ENCODE peak calls at places on chromosomes 11 and 22, in four cellular contexts. One of them, this sample, is unnamed.

GRCh38 chr11:120012245-120012644 is 125.7 kb downstream of the TRIM29 start:
- DNase-seq in nucleus accumbens: no peak
- DNase-seq in fibroblast of lung: no peak
- DNase-seq in CD4-positive, alpha-beta T cell: no peak
- DNase-seq in this sample: no peak

GRCh38 chr11:72954860-72955259 is 140.6 kb downstream of the ATG16L2 start:
- DNase-seq in fibroblast of lung: no peak
- DNase-seq in nucleus accumbens: no peak
- DNase-seq in CD4-positive, alpha-beta T cell: no peak
- DNase-seq in this sample: no peak

GRCh38 chr11:40403321-40403720 is 1056.1 kb downstream of the LRRC4C start:
- DNase-seq in fibroblast of lung: peak; percentile 41
- DNase-seq in nucleus accumbens: no peak
- DNase-seq in CD4-positive, alpha-beta T cell: no peak
- DNase-seq in this sample: no peak

GRCh38 chr11:76553554-76554476 is 109.0 kb downstream of the EMSY start:
- DNase-seq in nucleus accumbens: no peak
- DNase-seq in CD4-positive, alpha-beta T cell: no peak
- DNase-seq in fibroblast of lung: no peak
- DNase-seq in this sample: no peak

GRCh38 chr11:130827697-130828377 is 88.4 kb downstream of the SNX19 start:
- DNase-seq in CD4-positive, alpha-beta T cell: no peak
- DNase-seq in fibroblast of lung: peak; percentile 84
- DNase-seq in nucleus accumbens: no peak
- DNase-seq in this sample: no peak

GRCh38 chr11:95697614-95698408 is 91.8 kb downstream of the FAM76B start:
- DNase-seq in CD4-positive, alpha-beta T cell: no peak
- DNase-seq in nucleus accumbens: no peak
- DNase-seq in fibroblast of lung: no peak
- DNase-seq in this sample: no peak

GRCh38 chr22:47817380-47817779 is 1054.9 kb downstream of the TBC1D22A start:
- DNase-seq in CD4-positive, alpha-beta T cell: no peak
- DNase-seq in nucleus accumbens: no peak
- DNase-seq in fibroblast of lung: no peak
- DNase-seq in this sample: no peak

GRCh38 chr11:45145421-45146071 is 893 bp upstream of the PRDM11 start:
- DNase-seq in CD4-positive, alpha-beta T cell: no peak
- DNase-seq in nucleus accumbens: no peak
- DNase-seq in fibroblast of lung: peak; percentile 54
- DNase-seq in this sample: no peak

GRCh38 chr22:21051836-21052400 is 6.2 kb downstream of the LRRC74B start:
- DNase-seq in CD4-positive, alpha-beta T cell: no peak
- DNase-seq in nucleus accumbens: no peak
- DNase-seq in fibroblast of lung: no peak
- DNase-seq in this sample: no peak

GRCh38 chr22:22424210-22424800 is 84.2 kb downstream of the ZNF280B start:
- DNase-seq in CD4-positive, alpha-beta T cell: no peak
- DNase-seq in nucleus accumbens: no peak
- DNase-seq in fibroblast of lung: no peak
- DNase-seq in this sample: no peak

GRCh38 chr11:119198925-119199324 is 7.2 kb upstream of the CBL start:
- DNase-seq in CD4-positive, alpha-beta T cell: no peak
- DNase-seq in fibroblast of lung: no peak
- DNase-seq in nucleus accumbens: no peak
- DNase-seq in this sample: no peak

GRCh38 chr11:103326070-103326794 is 217.0 kb downstream of the DYNC2H1 start:
- DNase-seq in nucleus accumbens: no peak
- DNase-seq in fibroblast of lung: peak; percentile 83
- DNase-seq in CD4-positive, alpha-beta T cell: no peak
- DNase-seq in this sample: no peak

GRCh38 chr22:42277988-42278776 is 7.7 kb upstream of the TCF20 start:
- DNase-seq in nucleus accumbens: peak; percentile 23
- DNase-seq in fibroblast of lung: peak; percentile 11
- DNase-seq in CD4-positive, alpha-beta T cell: no peak
- DNase-seq in this sample: peak; percentile 63

GRCh38 chr11:32722255-32722654 is 72.2 kb downstream of the CCDC73 start:
- DNase-seq in nucleus accumbens: no peak
- DNase-seq in CD4-positive, alpha-beta T cell: no peak
- DNase-seq in fibroblast of lung: no peak
- DNase-seq in this sample: no peak

GRCh38 chr11:64713031-64713780 is 9.8 kb downstream of the NRXN2 start:
- DNase-seq in nucleus accumbens: no peak
- DNase-seq in CD4-positive, alpha-beta T cell: no peak
- DNase-seq in fibroblast of lung: peak; percentile 31
- DNase-seq in this sample: no peak

GRCh38 chr11:62994775-62995174 is 10.0 kb upstream of the SLC22A6 start:
- DNase-seq in nucleus accumbens: no peak
- DNase-seq in fibroblast of lung: no peak
- DNase-seq in CD4-positive, alpha-beta T cell: no peak
- DNase-seq in this sample: no peak

GRCh38 chr11:102462610-102463009 is 10.0 kb upstream of the TMEM123 start:
- DNase-seq in fibroblast of lung: no peak
- DNase-seq in nucleus accumbens: no peak
- DNase-seq in CD4-positive, alpha-beta T cell: no peak
- DNase-seq in this sample: no peak

GRCh38 chr11:116887909-116888556 is 50.6 kb upstream of the APOA1 start:
- DNase-seq in nucleus accumbens: no peak
- DNase-seq in fibroblast of lung: no peak
- DNase-seq in CD4-positive, alpha-beta T cell: no peak
- DNase-seq in this sample: no peak

GRCh38 chr11:74442601-74443000 is 24.7 kb downstream of the KCNE3 start:
- DNase-seq in CD4-positive, alpha-beta T cell: no peak
- DNase-seq in fibroblast of lung: no peak
- DNase-seq in nucleus accumbens: no peak
- DNase-seq in this sample: no peak

GRCh38 chr22:22388055-22388454 is 120.5 kb downstream of the ZNF280B start:
- DNase-seq in nucleus accumbens: no peak
- DNase-seq in fibroblast of lung: no peak
- DNase-seq in CD4-positive, alpha-beta T cell: no peak
- DNase-seq in this sample: no peak

GRCh38 chr11:88535266-88535665 is 197.7 kb upstream of the CTSC start:
- DNase-seq in nucleus accumbens: no peak
- DNase-seq in fibroblast of lung: peak; percentile 33
- DNase-seq in CD4-positive, alpha-beta T cell: no peak
- DNase-seq in this sample: no peak

This sample was measured in dorsolateral prefrontal cortex.